ENCODE peak calls at places on chromosomes 7 and 10, in seven cellular contexts. M is MG63, K is glutamatergic neuron, H is HFFc6, C is aorta, W is NAMALWA, X is progenitor cell of endocrine pancreas. Q is an unnamed sample.

GRCh38 chr7:76310102-76310957 is 7.9 kb downstream of the HSPB1 start:
- DNase-seq in M (peak), K (peak), H (no peak), C (peak), W (no peak), X (no peak), Q (no peak)

GRCh38 chr7:151459726-151460473 is 20.0 kb upstream of the CRYGN start:
- DNase-seq in M (peak), K (peak), H (peak), C (peak), W (no peak), X (peak), Q (no peak)

GRCh38 chr10:52814506-52814905 is 41.9 kb upstream of the MBL2 start:
- DNase-seq in M (no peak), K (no peak), H (no peak), C (no peak), W (no peak), X (no peak), Q (no peak)

GRCh38 chr10:102065561-102066420 is 642 bp downstream of the HPS6 start:
- DNase-seq in M (peak), K (peak), H (peak), C (peak), W (peak), X (peak), Q (no peak)

GRCh38 chr7:40329601-40330153 is 194.9 kb downstream of the SUGCT start:
- DNase-seq in M (no peak), K (no peak), H (peak), C (no peak), W (peak), X (no peak), Q (no peak)

GRCh38 chr7:691361-692045 is 35.0 kb upstream of the DNAAF5 start:
- DNase-seq in M (no peak), K (no peak), H (no peak), C (no peak), W (no peak), X (no peak), Q (no peak)

GRCh38 chr7:7335215-7335614 is 152.9 kb downstream of the C1GALT1 start:
- DNase-seq in M (no peak), K (no peak), H (no peak), C (no peak), W (no peak), X (no peak), Q (no peak)

GRCh38 chr10:2244476-2244875 is 507.2 kb upstream of the ADARB2 start:
- DNase-seq in M (no peak), K (no peak), H (no peak), C (no peak), W (no peak), X (no peak), Q (no peak)

GRCh38 chr10:123882681-123883445 is 8.7 kb downstream of the CPXM2 start:
- DNase-seq in M (no peak), K (no peak), H (no peak), C (no peak), W (no peak), X (no peak), Q (peak)

GRCh38 chr7:40058027-40058426 is 76.4 kb downstream of the MPLKIP start:
- DNase-seq in M (no peak), K (no peak), H (no peak), C (no peak), W (no peak), X (no peak), Q (no peak)

GRCh38 chr7:76396039-76396732 is 13.3 kb downstream of the SSC4D start:
- DNase-seq in M (no peak), K (no peak), H (no peak), C (no peak), W (peak), X (no peak), Q (no peak)

GRCh38 chr7:39306028-39306570 is 260.1 kb upstream of the YAE1 start:
- DNase-seq in M (no peak), K (no peak), H (no peak), C (no peak), W (no peak), X (no peak), Q (no peak)

GRCh38 chr10:118342638-118343020 is 505 bp upstream of the FAM204A start:
- DNase-seq in M (no peak), K (no peak), H (no peak), C (no peak), W (no peak), X (no peak), Q (no peak)

GRCh38 chr10:98886686-98887085 is 349.0 kb downstream of the HPSE2 start:
- DNase-seq in M (no peak), K (no peak), H (peak), C (no peak), W (no peak), X (no peak), Q (no peak)

GRCh38 chr7:84144480-84144879 is 50.1 kb downstream of the SEMA3A start:
- DNase-seq in M (no peak), K (no peak), H (no peak), C (no peak), W (no peak), X (no peak), Q (no peak)

GRCh38 chr7:6160191-6160623 is 112.2 kb downstream of the CYTH3 start:
- DNase-seq in M (peak), K (peak), H (peak), C (peak), W (no peak), X (peak), Q (no peak)

GRCh38 chr7:270351-270983 is 19.5 kb upstream of the FOXL3 start:
- DNase-seq in M (no peak), K (peak), H (no peak), C (no peak), W (no peak), X (no peak), Q (peak)

GRCh38 chr7:69871213-69871885 is 273.1 kb downstream of the AUTS2 start:
- DNase-seq in M (peak), K (no peak), H (peak), C (no peak), W (no peak), X (no peak), Q (no peak)

GRCh38 chr7:50446542-50446960 is 3.6 kb downstream of the FIGNL1 start:
- DNase-seq in M (peak), K (no peak), H (peak), C (no peak), W (no peak), X (no peak), Q (no peak)

GRCh38 chr7:80498481-80499349 is 13.1 kb downstream of the GNAT3 start:
- DNase-seq in M (no peak), K (no peak), H (peak), C (no peak), W (no peak), X (no peak), Q (no peak)

GRCh38 chr7:11529382-11529781 is 302.6 kb downstream of the THSD7A start:
- DNase-seq in M (no peak), K (no peak), H (no peak), C (no peak), W (no peak), X (no peak), Q (no peak)

GRCh38 chr10:68813554-68813953 is 13.8 kb upstream of the STOX1 start:
- DNase-seq in M (no peak), K (no peak), H (no peak), C (no peak), W (no peak), X (no peak), Q (no peak)

GRCh38 chr10:118034755-118035154 is 12.0 kb downstream of the RAB11FIP2 start:
- DNase-seq in M (peak), K (no peak), H (no peak), C (no peak), W (no peak), X (no peak), Q (no peak)

GRCh38 chr7:110944966-110945644 is 145.8 kb upstream of the LRRN3 start:
- DNase-seq in M (no peak), K (no peak), H (no peak), C (no peak), W (no peak), X (no peak), Q (no peak)

GRCh38 chr7:123635551-123636359 is 19.9 kb upstream of the LMOD2 start:
- DNase-seq in M (no peak), K (no peak), H (peak), C (no peak), W (peak), X (no peak), Q (no peak)

GRCh38 chr10:71998119-71998839 is 34.1 kb downstream of the CHST3 start:
- DNase-seq in M (peak), K (no peak), H (no peak), C (no peak), W (no peak), X (no peak), Q (no peak)

GRCh38 chr10:114825513-114826253 is 4.1 kb downstream of the FHIP2A start:
- DNase-seq in M (peak), K (no peak), H (peak), C (no peak), W (no peak), X (no peak), Q (no peak)

GRCh38 chr10:129502448-129502847 is 35.4 kb downstream of the MGMT start:
- DNase-seq in M (no peak), K (no peak), H (no peak), C (no peak), W (no peak), X (no peak), Q (no peak)

GRCh38 chr10:120970595-120971529 is 119.7 kb downstream of the WDR11 start:
- DNase-seq in M (no peak), K (no peak), H (no peak), C (no peak), W (no peak), X (no peak), Q (no peak)

GRCh38 chr7:116779222-116779621 is 83.2 kb upstream of the CAPZA2 start:
- DNase-seq in M (no peak), K (no peak), H (no peak), C (no peak), W (no peak), X (no peak), Q (no peak)

GRCh38 chr7:129161524-129161923 is 17.0 kb downstream of the TSPAN33 start:
- DNase-seq in M (no peak), K (no peak), H (no peak), C (no peak), W (no peak), X (no peak), Q (no peak)

GRCh38 chr10:97312897-97313296 is 6.2 kb upstream of the FRAT1 start:
- DNase-seq in M (no peak), K (no peak), H (no peak), C (no peak), W (no peak), X (no peak), Q (no peak)

GRCh38 chr7:511476-512145 is 8.0 kb downstream of the PDGFA start:
- DNase-seq in M (no peak), K (peak), H (no peak), C (peak), W (no peak), X (no peak), Q (peak)

GRCh38 chr7:137851361-137851945 is 4.7 kb upstream of the DGKI start:
- DNase-seq in M (no peak), K (no peak), H (no peak), C (no peak), W (no peak), X (no peak), Q (no peak)

GRCh38 chr10:77699080-77699645 is 61.6 kb upstream of the KCNMA1 start:
- DNase-seq in M (no peak), K (no peak), H (no peak), C (no peak), W (no peak), X (no peak), Q (no peak)

GRCh38 chr7:135729230-135729629 is 1.2 kb upstream of the SLC13A4 start:
- DNase-seq in M (no peak), K (no peak), H (no peak), C (no peak), W (no peak), X (no peak), Q (no peak)

GRCh38 chr10:21020545-21020944 is 123.4 kb upstream of the NEBL start:
- DNase-seq in M (peak), K (peak), H (no peak), C (no peak), W (peak), X (no peak), Q (no peak)

GRCh38 chr10:15627617-15628196 is 92.0 kb downstream of the ITGA8 start:
- DNase-seq in M (peak), K (no peak), H (peak), C (no peak), W (no peak), X (no peak), Q (no peak)

GRCh38 chr7:148662646-148663045 is 36.1 kb upstream of the CUL1 start:
- DNase-seq in M (no peak), K (no peak), H (no peak), C (no peak), W (no peak), X (no peak), Q (no peak)

GRCh38 chr10:89602919-89603318 is 42.1 kb downstream of the PANK1 start:
- DNase-seq in M (no peak), K (no peak), H (no peak), C (no peak), W (no peak), X (no peak), Q (no peak)